ENCODE peak calls at places on chromosomes 6 and 20, in seven cellular contexts. G, V, C, N, H, Q and Y are unnamed samples.

GRCh38 chr20:10332656-10333421 is 101.2 kb downstream of the MKKS start:
- DNase-seq in G (no peak), V (no peak), C (no peak), N (no peak), H (no peak), Q (no peak), Y (no peak)

GRCh38 chr20:51562334-51563140 is 20.0 kb upstream of the NFATC2 start:
- DNase-seq in G (peak; percentile 82), V (no peak), C (peak; percentile 26), N (no peak), H (peak; percentile 47), Q (no peak), Y (peak; percentile 55)

GRCh38 chr20:36112112-36112511 is 42.4 kb upstream of the EPB41L1 start:
- DNase-seq in G (no peak), V (no peak), C (no peak), N (no peak), H (no peak), Q (no peak), Y (peak; percentile 57)

GRCh38 chr20:46581386-46581785 is 30.9 kb upstream of the OCSTAMP start:
- DNase-seq in G (no peak), V (no peak), C (no peak), N (no peak), H (no peak), Q (no peak), Y (no peak)

GRCh38 chr6:127058027-127058426 is 60.4 kb upstream of the RSPO3 start:
- DNase-seq in G (no peak), V (no peak), C (no peak), N (no peak), H (no peak), Q (no peak), Y (no peak)

GRCh38 chr20:23047001-23047737 is 2.3 kb downstream of the THBD start:
- DNase-seq in G (no peak), V (no peak), C (no peak), N (no peak), H (no peak), Q (no peak), Y (no peak)

GRCh38 chr6:142647436-142648389 is 297.3 kb downstream of the HIVEP2 start:
- DNase-seq in G (peak; percentile 44), V (no peak), C (no peak), N (peak; percentile 57), H (no peak), Q (no peak), Y (no peak)

GRCh38 chr20:64077876-64078551 is 1.3 kb downstream of the RGS19 start:
- DNase-seq in G (no peak), V (no peak), C (no peak), N (no peak), H (no peak), Q (no peak), Y (no peak)

GRCh38 chr6:134240664-134241431 is 77.1 kb downstream of the SGK1 start:
- DNase-seq in G (no peak), V (no peak), C (no peak), N (no peak), H (no peak), Q (no peak), Y (no peak)

GRCh38 chr20:43960231-43960630 is 45.6 kb downstream of the TOX2 start:
- DNase-seq in G (no peak), V (no peak), C (no peak), N (no peak), H (no peak), Q (no peak), Y (no peak)
- TF ChIP-seq JUND in G (no peak), V (no peak), C (no peak), N (no peak), H (no peak), Q (no peak), Y (no peak)

GRCh38 chr6:114171473-114171872 is 171.3 kb downstream of the HS3ST5 start:
- DNase-seq in G (no peak), V (no peak), C (no peak), N (no peak), H (no peak), Q (no peak), Y (no peak)
- TF ChIP-seq JUND in G (no peak), V (no peak), C (no peak), N (no peak), H (no peak), Q (no peak), Y (no peak)

DNA sequence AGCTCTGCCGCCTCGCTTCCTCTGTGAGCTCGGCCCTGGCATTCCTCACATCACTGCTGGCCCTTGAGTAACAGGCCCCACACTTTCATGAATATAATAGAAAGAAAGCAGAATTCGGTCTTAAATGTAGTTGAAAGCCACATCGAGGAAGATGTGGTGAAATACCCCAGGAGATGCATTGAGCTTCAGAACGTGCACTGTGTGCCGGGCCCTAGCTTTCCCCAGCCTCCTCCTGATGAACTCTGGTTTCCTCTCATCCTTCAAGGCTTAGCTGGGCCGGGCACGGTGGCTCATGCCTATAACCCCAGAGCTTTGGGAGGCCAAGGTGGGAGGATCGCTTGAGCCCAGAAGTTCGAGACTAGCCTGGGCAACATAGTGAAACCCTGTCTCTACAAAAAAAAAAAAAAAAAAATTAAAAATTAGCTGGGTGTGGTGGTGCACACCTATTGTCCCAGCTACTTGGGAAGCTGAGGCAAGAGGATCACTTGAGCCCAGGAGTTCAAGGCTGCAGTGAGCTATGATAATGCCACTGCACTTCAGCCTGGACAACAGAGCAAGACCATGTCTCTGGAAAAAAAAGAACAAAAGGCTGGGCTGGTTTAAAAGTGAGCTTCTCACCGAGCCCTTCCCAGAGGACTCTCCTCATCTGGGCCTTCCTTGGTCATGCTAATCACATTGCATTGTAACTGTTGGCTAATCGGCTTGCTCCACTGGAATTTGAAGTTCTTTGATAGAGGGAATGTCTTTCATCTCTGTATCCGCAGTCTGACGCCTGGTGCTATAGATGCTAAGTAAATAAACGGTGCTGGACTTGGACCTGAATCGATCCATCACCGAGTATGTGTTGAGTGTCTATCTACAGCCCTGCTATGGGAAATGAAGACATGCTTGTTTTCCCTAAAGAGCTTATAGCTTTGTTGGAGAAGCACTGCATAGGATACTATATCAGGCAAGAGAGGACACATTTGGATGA is 43.8 kb upstream of the FOXQ1 start:
- DNase-seq in G (no peak), V (no peak), C (no peak), N (peak; percentile 100), H (no peak), Q (no peak), Y (no peak)
- TF ChIP-seq JUND in G (no peak), V (no peak), C (no peak), N (peak; percentile 89), H (no peak), Q (no peak), Y (no peak)

GRCh38 chr20:58891076-58891685 is 38.7 kb downstream of the GNAS start:
- DNase-seq in G (peak; percentile 84), V (no peak), C (no peak), N (no peak), H (peak; percentile 81), Q (no peak), Y (peak; percentile 84)
- TF ChIP-seq JUND in G (no peak), V (no peak), C (no peak), N (no peak), H (no peak), Q (no peak), Y (no peak)

GRCh38 chr6:100440935-100441334 is 23.8 kb downstream of the SIM1 start:
- DNase-seq in G (no peak), V (no peak), C (no peak), N (no peak), H (no peak), Q (no peak), Y (no peak)
- TF ChIP-seq JUND in G (no peak), V (no peak), C (no peak), N (no peak), H (no peak), Q (no peak), Y (no peak)

GRCh38 chr6:169990095-169991030 is 238.9 kb downstream of the ERMARD start:
- DNase-seq in G (no peak), V (no peak), C (no peak), N (no peak), H (no peak), Q (no peak), Y (no peak)
- TF ChIP-seq JUND in G (no peak), V (no peak), C (no peak), N (no peak), H (no peak), Q (no peak), Y (no peak)

GRCh38 chr6:108074359-108075144 is at the start of gene OSTM1:
- DNase-seq in G (peak; percentile 99), V (peak; percentile 51), C (peak; percentile 51), N (peak; percentile 77), H (peak; percentile 98), Q (peak; percentile 36), Y (peak; percentile 90)

GRCh38 chr6:108083349-108083748 is 8.8 kb upstream of the OSTM1 start:
- DNase-seq in G (no peak), V (no peak), C (no peak), N (no peak), H (no peak), Q (no peak), Y (no peak)

GRCh38 chr6:108082539-108082938 is 8.0 kb upstream of the OSTM1 start:
- DNase-seq in G (no peak), V (no peak), C (no peak), N (no peak), H (no peak), Q (no peak), Y (no peak)

GRCh38 chr6:108078191-108078590 is 3.6 kb upstream of the OSTM1 start:
- DNase-seq in G (no peak), V (no peak), C (no peak), N (no peak), H (no peak), Q (no peak), Y (no peak)

GRCh38 chr6:108080010-108080780 is 5.7 kb upstream of the OSTM1 start:
- DNase-seq in G (no peak), V (peak; percentile 31), C (no peak), N (no peak), H (no peak), Q (no peak), Y (no peak)
- TF ChIP-seq JUND in G (no peak), V (no peak), C (no peak), N (no peak), H (no peak), Q (no peak), Y (no peak)

GRCh38 chr6:49342410-49342809 is 120.6 kb downstream of the MMUT start:
- DNase-seq in G (no peak), V (peak; percentile 72), C (no peak), N (no peak), H (no peak), Q (no peak), Y (no peak)
- TF ChIP-seq JUND in G (no peak), V (no peak), C (no peak), N (no peak), H (no peak), Q (no peak), Y (no peak)

DNA sequence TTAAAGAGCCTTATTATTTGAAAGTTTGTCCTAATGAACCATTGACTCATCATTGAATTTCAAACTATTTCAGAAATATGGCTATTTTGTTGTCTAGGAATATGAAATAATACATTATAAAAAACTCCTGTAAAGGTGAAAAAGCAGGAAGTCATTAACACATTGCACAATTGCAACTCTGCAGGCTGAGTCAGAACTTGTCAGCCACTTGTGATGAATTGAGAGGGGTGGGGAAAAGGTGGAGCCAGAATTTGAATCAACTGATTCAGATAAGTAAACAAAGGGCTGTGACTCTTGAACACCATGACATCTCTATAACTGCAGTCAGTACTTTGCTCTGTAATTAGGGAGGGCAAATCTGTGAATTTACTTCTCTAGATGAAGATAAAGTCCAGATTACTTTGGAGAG is 6.0 kb downstream of the C6orf141 start:
- DNase-seq in G (no peak), V (no peak), C (peak; percentile 86), N (peak; percentile 89), H (peak; percentile 41), Q (no peak), Y (peak; percentile 59)
- TF ChIP-seq JUND in G (no peak), V (no peak), C (peak; percentile 91), N (no peak), H (peak; percentile 96), Q (no peak), Y (no peak)